ENCODE peak calls at places on chromosome 3, in four cellular contexts. P, K, X and U are unnamed samples.

GRCh38 chr3:29683306-29683993 is 402.6 kb downstream of the RBMS3 start:
- DNase-seq in X (peak), K (no peak), P (no peak), U (no peak)

GRCh38 chr3:79039192-79039591 is 728.6 kb downstream of the ROBO1 start:
- DNase-seq in X (no peak), K (no peak), P (no peak), U (no peak)

GRCh38 chr3:129971368-129972052 is 3.0 kb upstream of the TRH start:
- DNase-seq in X (no peak), K (peak), P (no peak), U (no peak)

GRCh38 chr3:183781246-183781645 is 44.1 kb downstream of the MAP6D1 start:
- DNase-seq in K (no peak), X (no peak), P (no peak), U (no peak)

GRCh38 chr3:153749070-153749610 is 372.1 kb upstream of the ARHGEF26 start:
- DNase-seq in K (no peak), P (no peak), X (no peak), U (no peak)

GRCh38 chr3:33438284-33438668 is 1.9 kb downstream of the UBP1 start:
- DNase-seq in X (peak), K (peak), P (no peak), U (no peak)

GRCh38 chr3:98329392-98330124 is 24.1 kb upstream of the OR5K4 start:
- DNase-seq in P (peak), K (peak), X (peak), U (peak)

GRCh38 chr3:184582998-184583344 is 21.4 kb downstream of the EPHB3 start:
- DNase-seq in K (no peak), X (no peak), P (no peak), U (no peak)

GRCh38 chr3:45688194-45688881 is 858 bp upstream of the SACM1L start:
- DNase-seq in X (peak), K (peak), P (no peak), U (no peak)

GRCh38 chr3:156826144-156826895 is at the start of gene LEKR1:
- DNase-seq in P (peak), K (peak), X (peak), U (no peak)

GRCh38 chr3:54304867-54305266 is 182.5 kb downstream of the CACNA2D3 start:
- DNase-seq in P (no peak), X (no peak), K (no peak), U (no peak)

GRCh38 chr3:46958469-46959168 is 17.9 kb downstream of the CCDC12 start:
- DNase-seq in X (no peak), K (no peak), P (no peak), U (no peak)

GRCh38 chr3:5115506-5116162 is 6.5 kb upstream of the ARL8B start:
- DNase-seq in P (no peak), X (no peak), K (no peak), U (no peak)

GRCh38 chr3:72769758-72770540 is 78.3 kb downstream of the SHQ1 start:
- DNase-seq in K (no peak), X (no peak), P (no peak), U (no peak)

GRCh38 chr3:141412087-141412935 is 44.0 kb downstream of the ZBTB38 start:
- DNase-seq in P (no peak), X (peak), K (peak), U (no peak)

GRCh38 chr3:51945031-51945840 is 3.1 kb downstream of the PARP3 start:
- DNase-seq in P (no peak), K (no peak), X (no peak), U (no peak)

GRCh38 chr3:85572426-85572825 is 613.6 kb downstream of the CADM2 start:
- DNase-seq in K (no peak), P (no peak), X (no peak), U (no peak)

GRCh38 chr3:117788086-117788485 is 1078.5 kb downstream of the TUSC7 start:
- DNase-seq in K (no peak), X (no peak), P (no peak), U (no peak)

GRCh38 chr3:30245805-30246622 is 360.4 kb upstream of the TGFBR2 start:
- DNase-seq in P (no peak), X (no peak), K (no peak), U (no peak)

GRCh38 chr3:65914740-65915366 is 123.9 kb downstream of the MAGI1 start:
- DNase-seq in P (no peak), X (no peak), K (no peak), U (no peak)

GRCh38 chr3:193502871-193503270 is 51.8 kb downstream of the ATP13A4 start:
- DNase-seq in X (no peak), K (no peak), P (no peak), U (no peak)

GRCh38 chr3:22969276-22969675 is 233.9 kb upstream of the UBE2E2 start:
- DNase-seq in K (no peak), P (no peak), X (no peak), U (no peak)

GRCh38 chr3:70053293-70053692 is 53.8 kb downstream of the SAMMSON start:
- DNase-seq in X (no peak), K (no peak), P (no peak), U (no peak)

GRCh38 chr3:39502838-39503145 is 35.3 kb downstream of the MOBP start:
- DNase-seq in X (no peak), P (no peak), K (no peak), U (no peak)

GRCh38 chr3:102165367-102165766 is 269.4 kb upstream of the ZPLD1 start:
- DNase-seq in P (no peak), K (no peak), X (no peak), U (no peak)

GRCh38 chr3:35194666-35195065 is 444.7 kb upstream of the ARPP21 start:
- DNase-seq in P (no peak), K (no peak), X (no peak), U (no peak)

GRCh38 chr3:197427013-197427412 is 128.6 kb upstream of the DLG1 start:
- DNase-seq in X (no peak), P (no peak), K (no peak), U (no peak)

GRCh38 chr3:4517095-4517494 is 23.9 kb downstream of the ITPR1 start:
- DNase-seq in K (no peak), X (no peak), P (no peak), U (no peak)

GRCh38 chr3:13414040-13414729 is 5.9 kb downstream of the NUP210 start:
- DNase-seq in P (no peak), K (no peak), X (no peak), U (no peak)

GRCh38 chr3:153242900-153243299 is 80.9 kb downstream of the RAP2B start:
- DNase-seq in X (no peak), K (no peak), P (no peak), U (no peak)

GRCh38 chr3:25662921-25663320 is 1.8 kb downstream of the TOP2B start:
- DNase-seq in K (no peak), X (no peak), P (no peak), U (no peak)

GRCh38 chr3:127456471-127457093 is 134.0 kb downstream of the TPRA1 start:
- DNase-seq in P (no peak), X (no peak), K (no peak), U (no peak)

GRCh38 chr3:28103871-28104270 is 137.5 kb upstream of the CMC1 start:
- DNase-seq in K (no peak), X (no peak), P (no peak), U (no peak)

DNA sequence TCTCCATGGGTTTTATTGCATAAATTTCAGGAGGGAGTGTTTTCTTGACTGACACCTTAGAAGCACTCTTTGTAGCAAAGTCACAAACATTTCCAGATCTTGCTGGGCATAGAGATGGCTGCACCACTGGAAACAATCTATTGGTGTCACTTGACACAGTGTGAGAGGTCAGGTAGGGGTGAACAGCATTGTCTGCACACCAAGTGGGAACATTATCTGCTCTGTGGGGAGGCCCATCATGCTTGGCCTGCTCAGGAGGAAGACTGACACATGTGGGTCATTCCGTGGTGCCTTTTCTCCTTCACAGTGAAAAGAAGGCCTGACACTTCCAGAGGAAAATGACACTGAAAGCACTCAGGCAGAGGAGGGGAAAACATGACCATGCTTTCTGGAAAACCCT is 149.9 kb upstream of the GALNT15 start:
- DNase-seq in P (no peak), X (no peak), K (no peak), U (no peak)
- TF ChIP-seq REST in P (no peak), X (no peak), K (no peak), U (no peak)

DNA sequence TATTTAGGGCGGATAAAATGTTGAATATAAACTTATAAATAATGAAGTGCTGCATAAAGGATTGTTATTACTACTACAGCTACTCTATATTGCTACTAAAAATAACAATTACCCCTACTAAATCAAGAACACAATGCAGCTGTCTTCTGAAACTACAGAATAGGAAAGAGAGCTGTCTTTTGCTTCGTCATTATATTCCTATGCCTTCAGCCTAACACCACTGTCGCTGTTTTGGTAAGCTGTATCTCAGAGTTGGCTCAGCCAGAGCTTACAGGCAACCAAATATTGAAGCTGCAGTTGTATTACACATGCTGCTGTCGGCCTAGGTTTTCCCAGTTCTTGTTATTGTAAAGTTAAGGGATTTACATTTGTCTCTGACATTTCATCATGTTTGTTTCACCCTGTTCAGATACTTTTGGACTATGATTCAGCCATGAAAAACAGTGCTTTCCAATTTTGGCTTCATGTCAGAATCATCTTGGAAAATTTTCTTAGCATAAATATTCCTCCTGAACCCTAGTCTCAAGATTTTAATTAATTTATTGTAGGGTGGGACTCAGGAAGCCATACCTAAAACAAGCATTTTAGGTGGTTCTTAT is 31.3 kb upstream of the LPP start:
- DNase-seq in X (no peak), P (no peak), K (peak), U (no peak)
- TF ChIP-seq TCF7L2 in X (no peak), P (no peak), K (no peak), U (no peak)

GRCh38 chr3:49671291-49672288 is 2.6 kb upstream of the APEH start:
- DNase-seq in X (peak), K (peak), P (peak), U (peak)
- TF ChIP-seq REST in X (no peak), K (no peak), P (no peak), U (no peak)

GRCh38 chr3:42823351-42823750 is 14.1 kb downstream of the ACKR2 start:
- DNase-seq in K (no peak), P (no peak), X (no peak), U (no peak)

GRCh38 chr3:42820746-42821051 is 11.5 kb downstream of the ACKR2 start:
- DNase-seq in P (no peak), X (no peak), K (no peak), U (no peak)

GRCh38 chr3:42822828-42823227 is 13.6 kb downstream of the ACKR2 start:
- DNase-seq in P (no peak), K (peak), X (no peak), U (no peak)

GRCh38 chr3:42815826-42816225 is 6.6 kb downstream of the ACKR2 start:
- DNase-seq in K (no peak), P (no peak), X (no peak), U (no peak)

DNA sequence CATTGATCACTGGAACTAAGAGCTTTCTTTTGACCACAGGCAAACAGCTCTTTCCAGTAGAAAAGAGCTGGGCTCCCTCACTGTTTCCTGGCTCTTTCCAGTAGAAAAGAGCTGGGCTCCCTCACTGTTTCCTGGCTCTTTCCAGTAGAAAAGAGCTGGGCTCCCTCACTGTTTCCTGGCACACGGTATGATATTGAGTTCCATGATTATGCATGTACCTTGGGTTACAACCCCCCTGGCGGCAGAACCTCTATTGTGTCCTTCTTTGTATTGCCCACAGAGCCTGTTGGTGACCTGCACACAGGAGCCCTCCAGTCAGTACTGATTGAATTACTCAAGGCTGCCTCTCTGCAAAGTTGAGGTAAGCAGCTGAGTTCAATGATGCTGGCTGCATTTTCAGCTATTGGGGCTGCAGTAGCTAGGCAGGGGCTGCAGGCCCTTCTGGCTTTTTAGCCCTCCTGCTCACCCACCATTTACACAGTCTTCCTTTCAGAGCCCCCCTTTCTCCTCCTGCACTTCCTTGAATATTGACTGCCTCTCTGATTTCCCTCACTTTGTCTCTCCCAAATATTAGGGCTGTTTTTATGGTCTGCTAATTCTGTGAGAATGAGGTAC is 10.2 kb downstream of the ACKR2 start:
- DNase-seq in P (no peak), K (peak), X (peak), U (no peak)
- TF ChIP-seq TCF7L2 in P (no peak), K (no peak), X (no peak), U (no peak)

GRCh38 chr3:36298188-36298587 is 82.1 kb upstream of the STAC start:
- DNase-seq in X (no peak), P (no peak), K (no peak), U (no peak)
- TF ChIP-seq REST in X (no peak), P (no peak), K (no peak), U (no peak)

DNA sequence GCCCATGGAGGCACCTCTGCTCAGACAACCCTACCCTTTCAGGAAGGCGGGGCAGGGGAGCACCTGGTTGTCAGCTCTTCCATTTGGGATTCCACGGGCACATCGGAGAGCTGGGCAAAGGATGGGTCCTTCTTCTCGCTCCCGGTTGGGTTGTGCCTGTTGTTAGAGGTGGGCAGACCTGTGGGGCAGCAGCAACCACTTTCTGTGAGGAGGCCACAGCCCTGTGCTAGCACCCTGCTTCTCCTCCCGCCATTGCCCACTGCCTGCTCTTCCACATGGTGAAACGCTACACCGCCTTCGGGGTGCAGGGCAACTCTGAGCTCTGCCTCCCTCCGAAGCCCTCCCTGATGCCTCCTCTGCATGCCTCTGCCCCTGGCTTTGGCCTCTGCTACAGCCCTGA is 7.0 kb upstream of the HHATL start:
- DNase-seq in K (no peak), X (no peak), P (no peak), U (no peak)
- TF ChIP-seq TCF7L2 in K (no peak), X (no peak), P (no peak), U (no peak)

GRCh38 chr3:166526878-166527277 is 689.7 kb upstream of the BCHE start:
- DNase-seq in X (no peak), K (no peak), P (no peak), U (no peak)
- TF ChIP-seq REST in X (no peak), K (no peak), P (no peak), U (no peak)

DNA sequence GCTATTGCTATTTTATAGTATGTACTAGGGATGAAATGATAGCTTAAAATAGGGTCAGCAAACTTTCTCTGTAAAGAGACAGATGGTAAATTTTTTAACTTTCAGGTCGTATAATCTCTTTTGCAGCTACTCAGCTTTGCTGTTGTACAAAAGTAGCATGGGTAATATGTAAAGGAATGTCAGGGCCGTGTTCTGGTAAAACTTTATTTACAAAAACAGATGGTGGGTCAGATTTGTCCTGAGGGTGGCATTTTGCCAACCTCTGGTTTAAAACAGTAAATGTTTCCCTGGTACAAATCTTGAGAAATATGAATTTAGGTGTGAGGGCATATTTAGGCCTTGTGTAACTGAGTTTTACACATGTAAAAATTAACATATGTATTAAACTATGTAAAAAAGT is 18.6 kb downstream of the NMD3 start:
- DNase-seq in P (no peak), X (no peak), K (no peak), U (no peak)
- TF ChIP-seq TCF7L2 in P (no peak), X (no peak), K (no peak), U (no peak)